ENCODE peak calls at places on chromosomes 13 and 19, in ten cellular contexts. J is astrocyte, Q is IMR-90, V is H1, L is psoas muscle, Y is GM12878, W is tibial nerve, N is stomach, E is heart right ventricle, P is body of pancreas. C is an unnamed sample. For H3K36me3, the result is how much of the 10 kb centered on the place peaks cover.

GRCh38 chr13:101453784-101454201 is 1.3 kb downstream of the ITGBL1 start:
- DNase-seq in J (no peak), Q (no peak), V (no peak), L (no peak), Y (no peak), W (no peak), N (peak), E (peak), P (peak), C (peak)

GRCh38 chr19:4138445-4138844 is 14.5 kb upstream of the MAP2K2 start:
- DNase-seq in J (no peak), Q (no peak), V (no peak), L (no peak), Y (no peak), W (no peak), N (no peak), E (no peak), P (no peak), C (no peak)

GRCh38 chr19:35155441-35155840 is 906 bp downstream of the FXYD5 start:
- DNase-seq in J (no peak), Q (no peak), V (no peak), L (no peak), Y (no peak), W (no peak), N (no peak), E (no peak), P (no peak), C (no peak)

GRCh38 chr19:46073268-46073922 is 32.6 kb upstream of the IGFL4 start:
- DNase-seq in J (no peak), Q (peak), V (no peak), L (no peak), Y (no peak), W (no peak), N (no peak), E (no peak), P (no peak), C (no peak)

GRCh38 chr19:55620410-55620809 is 4.0 kb downstream of the ZNF784 start:
- DNase-seq in J (no peak), Q (peak), V (no peak), L (no peak), Y (no peak), W (no peak), N (no peak), E (no peak), P (no peak), C (no peak)

GRCh38 chr13:109900320-109900719 is 113.9 kb upstream of the IRS2 start:
- DNase-seq in J (no peak), Q (no peak), V (no peak), L (no peak), Y (no peak), W (no peak), N (no peak), E (no peak), P (no peak), C (no peak)

GRCh38 chr19:48244289-48244688 is 11.4 kb downstream of the CARD8 start:
- DNase-seq in J (no peak), Q (no peak), V (no peak), L (no peak), Y (no peak), W (no peak), N (no peak), E (no peak), P (no peak), C (peak)

GRCh38 chr13:110251227-110251791 is 55.6 kb downstream of the COL4A1 start:
- DNase-seq in J (no peak), Q (no peak), V (no peak), L (peak), Y (no peak), W (no peak), N (no peak), E (no peak), P (no peak), C (peak)

GRCh38 chr19:3136684-3137055 is 837 bp downstream of the GNA15 start:
- DNase-seq in J (no peak), Q (no peak), V (no peak), L (no peak), Y (no peak), W (no peak), N (no peak), E (no peak), P (no peak), C (no peak)

GRCh38 chr13:36915891-36916640 is 4.0 kb downstream of the SMAD9 start:
- DNase-seq in J (no peak), Q (no peak), V (no peak), L (no peak), Y (no peak), W (no peak), N (no peak), E (no peak), P (no peak), C (no peak)

GRCh38 chr19:40280608-40281221 is 4.4 kb downstream of the AKT2 start:
- DNase-seq in J (no peak), Q (no peak), V (no peak), L (peak), Y (no peak), W (no peak), N (peak), E (no peak), P (peak), C (peak)

GRCh38 chr13:94345374-94346195 is 133.9 kb downstream of the DCT start:
- DNase-seq in J (peak), Q (peak), V (no peak), L (no peak), Y (no peak), W (no peak), N (no peak), E (no peak), P (no peak), C (no peak)

GRCh38 chr19:14514215-14514871 is 3.9 kb downstream of the DNAJB1 start:
- DNase-seq in J (no peak), Q (no peak), V (no peak), L (no peak), Y (no peak), W (no peak), N (no peak), E (no peak), P (no peak), C (no peak)

DNA sequence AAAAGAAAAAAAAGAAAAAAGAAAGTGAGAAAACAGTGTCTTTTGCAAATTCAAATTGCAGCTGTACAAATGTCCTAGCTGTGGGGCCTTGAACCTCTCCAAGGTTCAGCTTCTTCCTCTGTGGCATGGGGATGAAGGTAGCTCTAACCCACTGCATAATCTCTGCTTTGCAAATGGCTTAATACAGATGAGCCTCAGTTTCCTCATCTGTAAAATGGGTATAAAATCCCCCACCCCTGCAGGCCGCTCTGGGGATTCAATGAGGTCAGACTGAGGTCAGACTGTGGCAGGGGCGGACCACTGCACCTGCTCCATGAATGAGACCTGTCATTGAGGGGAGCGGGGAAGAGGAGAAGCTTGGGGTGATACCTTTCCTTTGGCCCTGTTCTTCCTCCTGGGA is 5.8 kb downstream of the DPF1 start:
- DNase-seq in J (no peak), Q (no peak), V (no peak), L (no peak), Y (no peak), W (no peak), N (no peak), E (no peak), P (no peak), C (no peak)
- H3K36me3 ChIP-seq in J (under half), Q (under half), V (under half), L (under half), Y (under half), W (under half), N (under half), E (under half), P (under half), C (under half)

GRCh38 chr13:51999525-51999924 is 11.7 kb downstream of the ATP7B start:
- DNase-seq in J (peak), Q (peak), V (no peak), L (peak), Y (no peak), W (no peak), N (peak), E (peak), P (peak), C (peak)

GRCh38 chr13:52003551-52003950 is 7.7 kb downstream of the ATP7B start:
- DNase-seq in J (no peak), Q (no peak), V (no peak), L (no peak), Y (no peak), W (no peak), N (no peak), E (no peak), P (no peak), C (peak)

GRCh38 chr13:51998723-51999471 is 12.4 kb downstream of the ATP7B start:
- DNase-seq in J (no peak), Q (no peak), V (no peak), L (no peak), Y (no peak), W (no peak), N (no peak), E (no peak), P (no peak), C (no peak)

GRCh38 chr13:52002361-52002760 is 8.9 kb downstream of the ATP7B start:
- DNase-seq in J (no peak), Q (no peak), V (no peak), L (no peak), Y (no peak), W (no peak), N (no peak), E (no peak), P (no peak), C (no peak)

DNA sequence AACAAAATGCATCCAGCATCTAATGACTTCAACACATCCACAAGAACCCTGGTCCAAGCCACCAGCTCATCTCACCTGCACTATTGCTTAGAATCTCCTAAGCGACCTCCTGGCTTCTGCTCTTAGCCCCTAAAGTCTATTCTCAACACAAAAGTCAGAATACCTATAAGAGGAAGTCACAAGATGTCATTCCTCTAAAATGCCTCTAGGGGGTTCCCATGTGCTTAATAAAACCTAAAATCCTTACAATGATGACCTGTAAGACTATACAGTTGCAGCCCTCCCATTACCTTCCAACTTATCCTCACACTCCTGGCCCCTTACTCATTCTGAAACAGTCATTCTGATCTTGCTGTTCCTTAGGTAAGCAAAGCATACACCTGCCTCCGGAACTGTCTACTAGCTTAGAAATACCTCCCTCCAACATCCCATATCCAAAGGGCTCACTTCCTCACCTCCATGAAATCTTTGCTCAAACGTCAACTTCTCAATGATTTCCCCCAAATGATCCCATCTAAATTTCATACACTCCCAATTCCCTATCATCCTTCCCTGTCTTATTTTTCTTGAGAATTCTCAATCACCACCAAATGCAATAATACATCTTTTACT is 10.0 kb downstream of the ATP7B start:
- DNase-seq in J (peak), Q (peak), V (no peak), L (no peak), Y (no peak), W (no peak), N (no peak), E (no peak), P (no peak), C (no peak)
- TF ChIP-seq CTCF in J (peak), Q (peak), V (peak), L (peak), Y (peak), W (peak), N (peak), E (peak), P (peak), C (peak)

GRCh38 chr19:7981199-7981598 is 24.2 kb downstream of the ELAVL1 start:
- DNase-seq in J (no peak), Q (no peak), V (no peak), L (no peak), Y (no peak), W (no peak), N (no peak), E (no peak), P (no peak), C (no peak)
- H3K36me3 ChIP-seq in J (under half), Q (half or more), V (half or more), L (half or more), Y (half or more), W (under half), N (half or more), E (under half), P (under half), C (half or more)

DNA sequence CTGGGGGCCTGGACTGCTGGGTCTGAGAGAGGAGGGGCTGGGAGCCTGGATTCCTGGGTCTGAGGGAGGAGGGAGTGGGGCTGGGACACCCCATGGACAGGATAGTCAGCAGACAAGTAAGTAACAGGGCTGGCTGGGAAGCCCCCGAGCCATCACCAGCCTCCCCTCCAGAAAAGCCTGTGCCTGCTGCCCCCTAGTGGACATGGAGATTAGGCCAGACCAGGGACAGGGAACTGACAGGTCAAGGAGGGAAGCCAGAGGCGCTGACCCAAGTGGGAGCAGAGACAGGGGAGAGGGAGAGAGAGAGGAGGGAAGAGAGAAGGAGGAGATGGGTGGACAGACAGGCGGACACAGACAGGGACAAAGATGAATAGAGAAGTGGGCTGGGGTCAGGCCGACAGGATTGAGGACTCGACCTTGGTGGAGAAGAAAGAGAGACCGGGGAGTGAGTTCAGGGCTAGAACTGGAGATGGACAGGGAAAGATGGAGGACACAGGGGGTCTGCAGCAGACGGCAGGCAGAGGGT is 6.7 kb upstream of the ERFL start:
- DNase-seq in J (no peak), Q (peak), V (peak), L (peak), Y (no peak), W (peak), N (peak), E (peak), P (peak), C (no peak)
- TF ChIP-seq CTCF in J (peak), Q (peak), V (peak), L (peak), Y (peak), W (peak), N (peak), E (peak), P (peak), C (peak)

DNA sequence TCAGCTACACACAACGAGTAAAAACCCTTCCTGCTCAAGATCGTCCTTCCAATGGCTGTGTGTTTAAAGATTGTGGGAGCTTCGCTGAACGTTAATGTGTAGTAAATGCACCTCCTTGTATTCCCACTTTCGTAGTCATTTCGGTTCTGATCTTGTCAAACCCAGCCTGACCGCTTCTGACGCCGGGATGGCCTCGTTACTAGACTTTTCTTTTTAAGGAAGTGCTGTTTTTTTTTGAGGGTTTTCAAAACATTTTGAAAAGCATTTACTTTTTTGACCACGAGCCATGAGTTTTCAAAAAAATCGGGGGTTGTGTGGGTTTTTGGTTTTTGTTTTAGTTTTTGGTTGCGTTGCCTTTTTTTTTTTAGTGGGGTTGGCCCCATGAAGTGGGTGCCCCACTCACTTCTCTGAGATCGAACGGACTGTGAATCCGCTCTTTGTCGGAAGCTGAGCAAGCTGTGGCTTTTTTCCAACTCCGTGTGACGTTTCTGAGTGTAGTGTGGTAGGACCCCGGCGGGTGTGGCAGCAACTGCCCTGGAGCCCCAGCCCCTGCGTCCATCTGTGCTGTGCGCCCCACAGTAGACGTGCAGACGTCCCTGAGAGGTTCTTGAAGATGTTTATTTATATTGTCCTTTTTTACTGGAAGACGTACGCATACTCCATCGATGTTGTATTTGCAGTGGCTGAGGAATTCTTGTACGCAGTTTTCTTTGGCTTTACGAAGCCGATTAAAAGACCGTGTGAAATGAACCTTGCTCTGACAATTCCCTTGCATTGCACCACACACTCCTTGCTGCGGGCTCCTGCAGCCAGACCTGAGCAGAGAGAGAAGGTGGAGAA is 2.7 kb upstream of the FAM174C start:
- DNase-seq in J (no peak), Q (no peak), V (no peak), L (no peak), Y (no peak), W (no peak), N (no peak), E (no peak), P (no peak), C (no peak)
- H3K36me3 ChIP-seq in J (under half), Q (under half), V (under half), L (half or more), Y (under half), W (under half), N (half or more), E (under half), P (under half), C (half or more)

GRCh38 chr13:91078093-91078679 is 269.3 kb upstream of the MIR17HG start:
- DNase-seq in J (no peak), Q (no peak), V (no peak), L (no peak), Y (no peak), W (no peak), N (no peak), E (no peak), P (no peak), C (no peak)
- TF ChIP-seq CTCF in J (peak), Q (no peak), V (no peak), L (peak), Y (no peak), W (peak), N (no peak), E (peak), P (no peak), C (no peak)

C was measured in upper lobe of left lung.